ENCODE peak calls at places on chromosomes 1 and 21, in eight cellular contexts. Y, F, V, B, C, E, O and U are unnamed samples.

GRCh38 chr1:232923739-232924386 is 26.5 kb upstream of the NTPCR start:
- DNase-seq in Y (peak), F (peak), V (peak), B (no peak), C (peak), E (peak), O (no peak), U (no peak)

GRCh38 chr1:12095822-12096263 is 32.7 kb downstream of the TNFRSF8 start:
- DNase-seq in Y (no peak), F (no peak), V (no peak), B (peak), C (no peak), E (peak), O (no peak), U (no peak)

GRCh38 chr21:45309069-45309521 is 21.4 kb upstream of the POFUT2 start:
- DNase-seq in Y (peak), F (peak), V (peak), B (peak), C (no peak), E (peak), O (peak), U (peak)

GRCh38 chr1:150902751-150903150 is 15.8 kb downstream of the CTXND2 start:
- DNase-seq in Y (no peak), F (no peak), V (no peak), B (no peak), C (no peak), E (no peak), O (no peak), U (no peak)

GRCh38 chr21:37458669-37459276 is 92.2 kb downstream of the DYRK1A start:
- DNase-seq in Y (no peak), F (no peak), V (no peak), B (no peak), C (no peak), E (no peak), O (no peak), U (no peak)

GRCh38 chr1:26055041-26055440 is 9.1 kb upstream of the SLC30A2 start:
- DNase-seq in Y (no peak), F (no peak), V (no peak), B (no peak), C (no peak), E (no peak), O (no peak), U (no peak)

GRCh38 chr1:74317663-74318062 is 82.5 kb downstream of the TNNI3K start:
- DNase-seq in Y (no peak), F (no peak), V (no peak), B (no peak), C (no peak), E (no peak), O (no peak), U (no peak)

GRCh38 chr1:223711838-223712183 is 528 bp upstream of the CAPN2 start:
- DNase-seq in Y (no peak), F (no peak), V (no peak), B (no peak), C (no peak), E (no peak), O (no peak), U (no peak)

GRCh38 chr1:153733970-153734369 is 6.1 kb downstream of the INTS3 start:
- DNase-seq in Y (no peak), F (no peak), V (no peak), B (no peak), C (no peak), E (no peak), O (no peak), U (no peak)

GRCh38 chr1:55969322-55969721 is 610.0 kb downstream of the PLPP3 start:
- DNase-seq in Y (no peak), F (no peak), V (no peak), B (no peak), C (no peak), E (no peak), O (no peak), U (no peak)

GRCh38 chr1:150302338-150302737 is 8.7 kb downstream of the MRPS21 start:
- DNase-seq in Y (no peak), F (no peak), V (no peak), B (peak), C (no peak), E (no peak), O (no peak), U (no peak)